ENCODE peak calls at places on chromosome 18, in four cellular contexts. R, T, K and E are unnamed samples.
A peak's percentile ranks its signal among the peaks of the same experiment; 100 is the strongest.

GRCh38 chr18:70288171-70288850 is 534 bp upstream of the SOCS6 start:
- DNase-seq in K (peak; percentile 71), R (no peak), T (peak; percentile 20), E (peak; percentile 23)

GRCh38 chr18:24027156-24027555 is 12.6 kb downstream of the TTC39C start:
- DNase-seq in T (no peak), R (no peak), K (no peak), E (peak; percentile 84)

GRCh38 chr18:341102-341501 is 73.3 kb upstream of the THOC1 start:
- DNase-seq in T (no peak), K (no peak), R (no peak), E (no peak)

GRCh38 chr18:48470484-48471180 is 61.4 kb upstream of the ZBTB7C start:
- DNase-seq in K (no peak), R (no peak), T (no peak), E (no peak)

GRCh38 chr18:54791657-54792056 is 36.6 kb upstream of the RAB27B start:
- DNase-seq in R (no peak), K (no peak), T (no peak), E (no peak)

GRCh38 chr18:54776282-54776977 is 51.8 kb upstream of the RAB27B start:
- DNase-seq in K (no peak), T (no peak), R (no peak), E (peak; percentile 97)

GRCh38 chr18:42892181-42892580 is 223.3 kb downstream of the RIT2 start:
- DNase-seq in R (no peak), T (no peak), K (no peak), E (no peak)

GRCh38 chr18:67875936-67876335 is 359.4 kb upstream of the DSEL start:
- DNase-seq in K (no peak), R (no peak), T (no peak), E (peak; percentile 77)

GRCh38 chr18:48838921-48839818 is 111.6 kb downstream of the SMAD7 start:
- DNase-seq in R (no peak), K (no peak), T (no peak), E (peak; percentile 51)

GRCh38 chr18:55743701-55744100 is 155.7 kb upstream of the TCF4 start:
- DNase-seq in K (no peak), T (no peak), R (no peak), E (no peak)

GRCh38 chr18:55457028-55457427 is 131.0 kb downstream of the TCF4 start:
- DNase-seq in R (no peak), T (no peak), K (no peak), E (no peak)

GRCh38 chr18:3688682-3689081 is 238.7 kb downstream of the TGIF1 start:
- DNase-seq in T (peak; percentile 39), K (peak; percentile 69), R (no peak), E (peak; percentile 17)

GRCh38 chr18:36697905-36698304 is 130.9 kb downstream of the TPGS2 start:
- DNase-seq in R (no peak), T (no peak), K (no peak), E (peak; percentile 73)

GRCh38 chr18:45686892-45687611 is 36.9 kb upstream of the SLC14A1 start:
- DNase-seq in T (no peak), K (no peak), R (no peak), E (no peak)

GRCh38 chr18:22643731-22644130 is 226.0 kb upstream of the CTAGE1 start:
- DNase-seq in R (no peak), T (no peak), K (no peak), E (no peak)
- H3K4me2 ChIP-seq in R (no peak overlapping the region), T (no peak overlapping the region), K (no peak overlapping the region), E (no peak overlapping the region)

GRCh38 chr18:79803611-79804051 is 5.9 kb downstream of the KCNG2 start:
- DNase-seq in T (no peak), K (no peak), R (no peak), E (no peak)
- H3K4me3 ChIP-seq in T (no peak overlapping the region), K (no peak overlapping the region), R (no peak overlapping the region), E (no peak overlapping the region)

GRCh38 chr18:2114765-2115164 is 456.5 kb downstream of the METTL4 start:
- DNase-seq in K (no peak), R (no peak), T (no peak), E (no peak)
- TF ChIP-seq EZH2phosphoT487 in K (no peak), R (no peak), T (no peak), E (no peak)

DNA sequence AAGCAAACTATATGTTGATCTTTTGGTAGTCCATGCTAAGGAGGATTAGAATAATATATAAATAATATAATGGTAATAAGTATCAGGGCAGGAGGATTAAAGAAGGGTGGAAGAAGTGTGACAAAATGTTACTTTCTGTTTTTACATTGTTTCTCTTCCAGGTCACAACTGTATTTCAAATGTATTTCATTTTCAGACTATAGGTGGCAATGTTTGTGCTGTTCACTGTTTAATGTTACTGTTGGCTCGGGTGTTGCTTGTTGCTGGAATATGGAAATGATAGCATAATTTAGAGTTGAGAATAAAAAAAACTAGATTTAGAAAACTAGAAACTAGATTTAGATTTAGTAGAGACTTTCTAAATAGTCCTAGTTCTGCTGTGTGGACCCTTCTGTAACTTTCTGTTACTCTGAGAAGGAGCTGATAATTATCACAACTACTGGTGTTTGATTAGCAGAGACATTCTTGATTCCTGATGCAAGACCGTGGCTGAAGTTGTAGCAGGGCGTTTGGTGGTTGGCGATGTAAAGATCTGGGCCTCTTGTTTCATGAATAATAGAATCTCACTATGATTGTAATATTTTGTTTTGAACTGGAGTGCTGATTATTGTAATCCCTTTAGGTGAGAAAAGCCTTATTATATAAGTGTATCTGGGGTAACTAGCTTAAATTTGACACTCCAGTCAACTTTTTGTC is 7.9 kb downstream of the NEDD4L start:
- DNase-seq in T (no peak), K (no peak), R (no peak), E (peak; percentile 40)
- H3K4me2 ChIP-seq in T (no peak overlapping the region), K (no peak overlapping the region), R (no peak overlapping the region), E (peak overlapping the region; percentile 35)

DNA sequence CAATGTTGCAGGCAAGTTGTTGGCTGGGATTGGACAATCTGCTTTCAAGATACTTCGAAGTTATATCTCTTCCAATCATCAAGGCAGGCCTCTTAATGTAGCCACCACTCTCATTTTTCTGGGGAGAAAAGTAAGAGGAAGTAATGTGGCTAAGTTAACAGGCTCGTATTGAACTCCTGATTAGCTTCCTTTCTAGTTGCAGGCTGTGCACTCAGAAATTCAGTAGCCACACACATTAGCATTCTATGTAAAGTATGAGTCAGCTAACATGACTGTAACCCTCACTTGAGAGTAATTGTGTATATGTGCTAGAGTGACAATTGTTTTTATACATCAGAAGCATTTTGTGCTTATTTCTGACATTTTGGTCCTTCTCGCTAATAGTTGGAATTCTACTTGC is 3.3 kb downstream of the TWSG1 start:
- DNase-seq in R (no peak), T (no peak), K (no peak), E (peak; percentile 66)
- H3K4me3 ChIP-seq in R (no peak overlapping the region), T (no peak overlapping the region), K (no peak overlapping the region), E (peak overlapping the region; percentile 1)

DNA sequence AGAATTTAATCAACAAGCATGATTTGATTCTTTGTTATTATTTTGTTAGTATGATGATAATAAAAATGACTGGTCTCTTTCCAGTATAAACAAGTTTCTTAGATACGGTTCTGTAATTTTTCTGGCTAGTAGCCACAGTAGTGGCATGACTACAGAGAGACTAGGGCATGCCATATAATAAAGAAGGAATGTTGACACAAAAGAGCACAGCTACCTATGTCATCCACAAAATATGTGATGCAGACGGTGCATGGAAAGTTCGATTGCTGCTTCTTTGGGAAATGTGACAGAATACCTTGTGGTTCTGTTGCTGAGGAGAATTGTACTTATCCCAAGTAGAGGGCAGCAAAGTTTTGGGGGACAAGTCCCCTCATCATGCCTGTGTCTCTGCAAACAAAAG is 26.1 kb upstream of the SETBP1 start:
- DNase-seq in T (no peak), K (no peak), R (no peak), E (peak; percentile 83)
- TF ChIP-seq EZH2phosphoT487 in T (no peak), K (no peak), R (no peak), E (no peak)

DNA sequence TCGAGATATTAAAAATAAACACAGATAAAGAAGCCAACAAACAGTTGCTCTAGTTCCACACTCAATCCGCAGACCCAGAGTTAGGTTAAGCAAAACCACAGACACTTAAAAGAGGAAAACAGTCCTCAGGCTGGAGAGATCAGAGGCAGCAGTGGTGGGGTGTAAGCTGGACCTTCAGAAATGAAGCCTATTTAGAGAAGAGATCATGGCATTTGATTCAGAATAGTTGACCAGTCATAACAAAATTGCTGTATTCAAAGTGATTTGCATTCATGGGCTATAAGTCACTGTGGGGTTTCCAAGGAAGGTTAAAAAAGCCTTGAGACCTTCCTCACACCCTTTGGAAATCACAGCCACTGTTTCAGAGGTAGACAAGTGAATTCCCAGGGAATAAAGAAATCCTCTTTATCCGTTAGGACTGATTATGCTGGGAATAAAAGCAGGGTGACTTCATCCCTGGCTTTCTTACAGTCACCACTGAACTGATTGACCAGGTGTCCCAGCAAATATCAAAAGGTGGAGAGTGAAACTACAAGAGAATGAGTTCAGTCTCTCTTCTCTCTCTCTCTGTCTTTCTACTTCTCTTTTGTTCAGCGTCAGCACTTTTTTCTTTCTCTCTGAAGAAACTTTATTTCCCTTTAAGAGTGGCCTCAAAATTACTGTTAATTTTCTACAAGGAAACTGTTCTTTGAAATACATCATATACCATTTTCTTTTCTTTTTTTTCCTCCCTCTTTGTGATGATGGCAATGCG is 171.8 kb upstream of the PIK3C3 start:
- DNase-seq in T (peak; percentile 9), R (no peak), K (no peak), E (no peak)
- H3K4me2 ChIP-seq in T (peak overlapping the region; percentile 20), R (no peak overlapping the region), K (no peak overlapping the region), E (no peak overlapping the region)

GRCh38 chr18:76459687-76460350 is 35.2 kb downstream of the ZNF516 start:
- DNase-seq in T (no peak), K (no peak), R (no peak), E (peak; percentile 93)
- H3K4me3 ChIP-seq in T (no peak overlapping the region), K (no peak overlapping the region), R (no peak overlapping the region), E (peak overlapping the region; percentile 40)

DNA sequence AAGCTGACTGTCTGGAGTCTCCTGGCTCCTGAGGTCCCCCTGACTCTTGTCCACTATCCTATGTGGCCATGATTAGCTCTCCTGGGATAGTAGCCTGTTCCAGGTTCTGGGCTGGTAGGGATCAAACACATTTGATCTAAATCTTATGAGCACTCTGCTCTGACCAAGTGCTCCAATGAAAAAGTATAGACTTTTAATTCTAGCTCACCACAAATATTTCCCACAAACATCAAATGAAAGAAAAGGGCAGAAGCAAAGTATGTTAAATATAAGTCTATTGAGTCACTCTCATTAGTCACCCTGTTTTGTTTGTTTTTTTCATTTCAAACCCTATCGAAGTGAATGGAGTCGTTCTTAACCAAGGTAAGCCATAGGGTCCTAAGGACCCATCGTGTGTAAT is 39.7 kb upstream of the NEDD4L start:
- DNase-seq in K (no peak), R (no peak), T (no peak), E (peak; percentile 92)
- TF ChIP-seq EZH2phosphoT487 in K (no peak), R (no peak), T (no peak), E (no peak)

DNA sequence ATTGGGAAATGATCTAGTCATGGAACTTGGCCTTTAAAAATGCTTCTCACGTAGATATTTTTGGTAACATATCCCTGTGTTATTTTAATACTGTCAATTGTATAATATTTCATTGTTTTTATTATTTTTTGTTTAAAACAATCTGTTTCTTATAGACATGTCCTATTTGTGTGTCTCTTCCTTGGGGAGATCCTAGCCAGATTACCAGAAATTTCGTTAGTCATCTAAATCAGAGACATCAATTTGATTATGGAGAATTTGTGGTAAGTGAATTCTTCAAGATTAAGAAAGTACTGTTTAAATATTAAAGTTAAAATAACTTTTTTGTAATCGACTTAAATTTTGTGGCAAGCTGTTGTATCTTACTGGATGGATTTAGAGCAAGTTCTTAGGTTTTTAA is 34.9 kb downstream of the RNF138 start:
- DNase-seq in R (no peak), T (no peak), K (no peak), E (no peak)
- H3K4me2 ChIP-seq in R (no peak overlapping the region), T (no peak overlapping the region), K (no peak overlapping the region), E (no peak overlapping the region)